ENCODE peak calls at places on chromosomes 12 and 14, in four cellular contexts. J, M, K and Q are unnamed samples.
A peak's percentile ranks its signal among the peaks of the same experiment; 100 is the strongest.

GRCh38 chr14:94054936-94055335 is 26.1 kb downstream of the DDX24 start:
- DNase-seq in M (no peak), K (no peak), J (no peak), Q (no peak)

GRCh38 chr12:80648866-80649265 is 58.6 kb upstream of the MYF6 start:
- DNase-seq in K (no peak), J (peak; percentile 93), M (peak; percentile 12), Q (no peak)

GRCh38 chr14:91899213-91899612 is 31.9 kb upstream of the TC2N start:
- DNase-seq in J (no peak), M (peak; percentile 23), K (peak; percentile 94), Q (no peak)

GRCh38 chr12:86414201-86414600 is 158.0 kb upstream of the MGAT4C start:
- DNase-seq in M (no peak), J (no peak), K (no peak), Q (no peak)

GRCh38 chr12:106205208-106206069 is 42.4 kb downstream of the CKAP4 start:
- DNase-seq in K (peak; percentile 24), J (no peak), M (no peak), Q (no peak)

GRCh38 chr12:51752490-51752889 is 96.0 kb downstream of the FIGNL2 start:
- DNase-seq in J (peak; percentile 85), M (peak; percentile 34), K (peak; percentile 79), Q (no peak)

GRCh38 chr12:132109741-132110140 is 34.4 kb downstream of the DDX51 start:
- DNase-seq in J (peak; percentile 2), K (no peak), M (no peak), Q (no peak)

GRCh38 chr12:32896438-32897275 is at the start of gene PKP2:
- DNase-seq in M (peak; percentile 94), J (no peak), K (peak; percentile 92), Q (no peak)

GRCh38 chr14:92665699-92666110 is 82.7 kb downstream of the LGMN start:
- DNase-seq in M (no peak), K (no peak), J (no peak), Q (no peak)

GRCh38 chr12:82746668-82747067 is 60.0 kb downstream of the TMTC2 start:
- DNase-seq in M (no peak), K (no peak), J (no peak), Q (no peak)

GRCh38 chr14:78324353-78324752 is 154.2 kb downstream of the NRXN3 start:
- DNase-seq in K (no peak), M (no peak), J (no peak), Q (no peak)

GRCh38 chr14:38257500-38257899 is 1.6 kb upstream of the CLEC14A start:
- DNase-seq in M (no peak), J (no peak), K (no peak), Q (no peak)

GRCh38 chr12:45257185-45257585 is 41.3 kb downstream of the ANO6 start:
- DNase-seq in M (no peak), J (no peak), K (no peak), Q (no peak)

GRCh38 chr12:4909734-4910501 is at the start of gene KCNA1:
- DNase-seq in M (no peak), K (no peak), J (peak; percentile 12), Q (no peak)

GRCh38 chr12:5509557-5509956 is 77.6 kb downstream of the NTF3 start:
- DNase-seq in M (no peak), J (no peak), K (no peak), Q (no peak)

GRCh38 chr14:91573894-91574837 is 64.1 kb upstream of the PPP4R3A start:
- DNase-seq in J (peak; percentile 71), K (peak; percentile 38), M (peak; percentile 27), Q (peak; percentile 22)

GRCh38 chr14:105885561-105886320 is 359.4 kb downstream of the TMEM121 start:
- DNase-seq in M (no peak), J (no peak), K (peak; percentile 7), Q (peak; percentile 12)

GRCh38 chr12:32126720-32127119 is 20.1 kb downstream of the BICD1 start:
- DNase-seq in K (no peak), M (no peak), J (peak; percentile 68), Q (no peak)

GRCh38 chr12:108457006-108457733 is 57.9 kb upstream of the FICD start:
- DNase-seq in K (peak; percentile 20), M (peak; percentile 63), J (peak; percentile 57), Q (no peak)

GRCh38 chr14:92459479-92460421 is 53.8 kb upstream of the RIN3 start:
- DNase-seq in J (peak; percentile 22), K (no peak), M (no peak), Q (no peak)

GRCh38 chr14:29558516-29558915 is 369.1 kb downstream of the PRKD1 start:
- DNase-seq in J (no peak), M (no peak), K (no peak), Q (no peak)

GRCh38 chr12:43104524-43104923 is 447.5 kb downstream of the ADAMTS20 start:
- DNase-seq in K (no peak), J (peak; percentile 80), M (no peak), Q (no peak)

GRCh38 chr12:68521321-68521839 is 89.3 kb upstream of the RAP1B start:
- DNase-seq in K (no peak), J (peak; percentile 80), M (peak; percentile 55), Q (no peak)

GRCh38 chr14:64654072-64654899 is 49.9 kb upstream of the PLEKHG3 start:
- DNase-seq in K (no peak), J (peak; percentile 95), M (no peak), Q (no peak)

GRCh38 chr14:104768437-104769323 is 15.7 kb downstream of the SIVA1 start:
- DNase-seq in J (peak; percentile 71), K (peak; percentile 90), M (peak; percentile 65), Q (peak; percentile 93)

GRCh38 chr14:71262466-71262865 is 355.2 kb downstream of the PCNX1 start:
- DNase-seq in K (no peak), M (no peak), J (no peak), Q (no peak)

GRCh38 chr12:120761581-120761980 is 36.0 kb downstream of the ACADS start:
- DNase-seq in K (no peak), M (peak; percentile 79), J (peak; percentile 86), Q (no peak)

GRCh38 chr12:99983721-99984258 is 946 bp downstream of the ANKS1B start:
- DNase-seq in M (no peak), J (no peak), K (no peak), Q (no peak)

GRCh38 chr12:106127289-106128126 is 11.2 kb downstream of the NUAK1 start:
- DNase-seq in M (no peak), J (no peak), K (no peak), Q (no peak)

GRCh38 chr12:76859621-76860020 is 19.2 kb downstream of the CSRP2 start:
- DNase-seq in M (no peak), J (no peak), K (no peak), Q (no peak)

GRCh38 chr14:55125403-55125802 is 3.6 kb upstream of the LGALS3 start:
- DNase-seq in M (no peak), K (no peak), J (no peak), Q (no peak)

GRCh38 chr12:12506541-12506940 is 56.1 kb downstream of the DUSP16 start:
- DNase-seq in J (peak; percentile 67), K (no peak), M (no peak), Q (no peak)

GRCh38 chr14:83568141-83568540 is 1961.8 kb upstream of the FLRT2 start:
- DNase-seq in M (no peak), K (no peak), J (peak; percentile 34), Q (no peak)

GRCh38 chr14:73665130-73665529 is 20.3 kb downstream of the DNAL1 start:
- DNase-seq in J (no peak), K (no peak), M (no peak), Q (no peak)

GRCh38 chr12:75488553-75488952 is 8.0 kb downstream of the GLIPR1 start:
- DNase-seq in M (no peak), K (no peak), J (peak; percentile 69), Q (no peak)

DNA sequence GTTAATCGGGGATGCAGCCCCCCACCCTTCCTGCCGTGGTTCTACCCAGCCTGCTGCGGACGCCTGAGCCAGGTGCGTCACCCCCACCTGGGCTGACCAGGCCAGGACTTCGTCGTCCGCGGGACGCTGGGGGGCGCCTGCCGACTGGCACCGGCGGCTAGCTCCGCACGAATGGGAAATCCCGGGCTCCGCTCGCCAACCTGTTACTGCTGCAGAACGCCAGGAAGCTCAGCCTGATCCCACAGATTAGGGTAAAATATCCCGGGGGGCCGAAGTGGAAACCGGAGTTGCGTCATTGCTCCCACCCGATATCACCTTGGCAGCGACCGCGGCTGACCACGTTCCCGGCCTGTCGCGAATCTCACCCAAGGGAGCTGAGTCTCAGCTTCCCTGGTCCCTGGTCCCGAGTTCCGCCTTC is 528 bp upstream of the VDR start:
- DNase-seq in M (peak; percentile 76), J (no peak), K (peak; percentile 88), Q (peak; percentile 44)
- TF ChIP-seq CTCF in M (peak; percentile 51), J (no peak), K (peak; percentile 64), Q (no peak)

GRCh38 chr12:29591140-29592020 is 93.9 kb upstream of the OVCH1 start:
- DNase-seq in K (no peak), J (peak; percentile 69), M (no peak), Q (no peak)
- TF ChIP-seq CTCF in K (no peak), J (peak; percentile 65), M (no peak), Q (no peak)

GRCh38 chr14:50044040-50044651 is 72.2 kb downstream of the VCPKMT start:
- DNase-seq in J (no peak), M (no peak), K (no peak), Q (no peak)

GRCh38 chr14:50045837-50046236 is 70.5 kb downstream of the VCPKMT start:
- DNase-seq in K (no peak), J (no peak), M (no peak), Q (no peak)

GRCh38 chr14:50041980-50042379 is 74.4 kb downstream of the VCPKMT start:
- DNase-seq in J (no peak), M (no peak), K (no peak), Q (no peak)

GRCh38 chr14:50047274-50047676 is 69.1 kb downstream of the VCPKMT start:
- DNase-seq in J (no peak), M (no peak), K (peak; percentile 15), Q (no peak)

GRCh38 chr14:50045039-50045711 is 71.2 kb downstream of the VCPKMT start:
- DNase-seq in M (no peak), J (peak; percentile 93), K (peak; percentile 80), Q (peak; percentile 65)
- TF ChIP-seq CTCF in M (no peak), J (no peak), K (peak; percentile 13), Q (no peak)

GRCh38 chr12:123798518-123798917 is 36.4 kb downstream of the DNAH10 start:
- DNase-seq in K (no peak), J (no peak), M (no peak), Q (no peak)

GRCh38 chr12:123805119-123805518 is 43.0 kb downstream of the DNAH10 start:
- DNase-seq in M (no peak), K (no peak), J (no peak), Q (no peak)

GRCh38 chr12:123807002-123807401 is 44.9 kb downstream of the DNAH10 start:
- DNase-seq in J (no peak), M (no peak), K (no peak), Q (no peak)

GRCh38 chr12:123799227-123799626 is 37.1 kb downstream of the DNAH10 start:
- DNase-seq in K (no peak), J (no peak), M (no peak), Q (no peak)

DNA sequence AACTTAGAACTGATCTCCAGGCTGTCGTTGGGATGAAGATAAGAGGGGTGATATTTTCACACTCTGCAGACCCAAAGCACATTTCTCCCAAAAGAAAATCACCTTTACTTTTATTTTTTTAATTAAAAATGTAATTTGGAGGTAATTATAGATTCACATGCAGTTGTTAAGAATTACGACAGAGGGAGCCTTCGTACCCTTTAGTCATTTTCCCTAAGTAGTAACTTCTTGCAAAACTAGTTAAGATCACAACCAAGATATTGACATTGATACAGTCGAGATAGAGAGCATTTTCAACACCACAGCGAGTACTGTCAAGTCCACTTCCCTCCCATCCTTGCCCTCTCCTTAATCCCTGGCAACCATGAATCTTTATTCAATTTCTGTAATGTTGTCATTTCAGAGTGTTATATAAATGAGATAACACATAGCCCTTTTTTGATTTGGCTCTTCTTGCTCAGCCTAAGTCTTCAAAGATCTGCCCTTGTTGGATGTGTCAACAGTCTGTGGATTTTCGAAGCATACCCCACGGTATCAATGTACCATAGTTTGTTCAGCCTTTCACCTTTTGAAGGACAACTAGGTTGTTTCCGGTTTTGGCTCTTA is 39.6 kb downstream of the DNAH10 start:
- DNase-seq in M (peak; percentile 50), J (peak; percentile 57), K (no peak), Q (no peak)
- TF ChIP-seq CTCF in M (peak; percentile 62), J (peak; percentile 59), K (no peak), Q (no peak)